ENCODE peak calls at places on chromosome 9, in nine cellular contexts. O is left ventricle myocardium inferior; N is prostate gland; Z is tibial nerve; J is body of pancreas; Y is CD8-positive, alpha-beta T cell; V is upper lobe of right lung; L is CD4-positive, CD25-positive, alpha-beta regulatory T cell; A is mucosa of descending colon. W is an unnamed sample.
A peak's percentile ranks its signal among the peaks of the same experiment; 100 is the strongest.

GRCh38 chr9:21030389-21031035 is 928 bp downstream of the HACD4 start:
- DNase-seq in O (no peak), N (no peak), Z (no peak), J (no peak), Y (no peak), V (no peak), L (peak; percentile 80), A (peak; percentile 6), W (no peak)

GRCh38 chr9:129370770-129371169 is 192.7 kb upstream of the IER5L start:
- DNase-seq in O (no peak), N (no peak), Z (no peak), J (no peak), Y (no peak), V (no peak), L (no peak), A (no peak), W (no peak)

GRCh38 chr9:126471084-126471611 is 142.6 kb upstream of the LMX1B start:
- DNase-seq in O (peak; percentile 67), N (no peak), Z (peak; percentile 64), J (peak; percentile 83), Y (peak; percentile 84), V (peak; percentile 82), L (peak; percentile 93), A (peak; percentile 71), W (peak; percentile 84)

GRCh38 chr9:101027733-101028345 is 688 bp upstream of the PLPPR1 start:
- DNase-seq in O (no peak), N (no peak), Z (no peak), J (no peak), Y (no peak), V (no peak), L (no peak), A (no peak), W (no peak)

GRCh38 chr9:115540091-115540490 is 422.1 kb upstream of the TNC start:
- DNase-seq in O (no peak), N (no peak), Z (no peak), J (no peak), Y (no peak), V (no peak), L (no peak), A (no peak), W (no peak)

GRCh38 chr9:33429256-33430080 is 17.9 kb downstream of the AQP3 start:
- DNase-seq in O (no peak), N (no peak), Z (no peak), J (no peak), Y (no peak), V (no peak), L (no peak), A (no peak), W (no peak)

GRCh38 chr9:124788542-124789217 is 11.7 kb downstream of the OLFML2A start:
- DNase-seq in O (no peak), N (no peak), Z (no peak), J (no peak), Y (no peak), V (peak; percentile 16), L (no peak), A (no peak), W (peak; percentile 4)

GRCh38 chr9:18194316-18194715 is 279.6 kb upstream of the ADAMTSL1 start:
- DNase-seq in O (no peak), N (no peak), Z (no peak), J (no peak), Y (no peak), V (no peak), L (no peak), A (no peak), W (no peak)

GRCh38 chr9:110752766-110753165 is 84.2 kb downstream of the MUSK start:
- DNase-seq in O (no peak), N (peak; percentile 65), Z (no peak), J (no peak), Y (no peak), V (no peak), L (no peak), A (no peak), W (no peak)

GRCh38 chr9:121499427-121500164 is at the start of gene GGTA1:
- DNase-seq in O (peak; percentile 76), N (peak; percentile 34), Z (peak; percentile 35), J (peak; percentile 41), Y (no peak), V (peak; percentile 86), L (no peak), A (peak; percentile 44), W (peak; percentile 80)

GRCh38 chr9:104772707-104773106 is 8.8 kb downstream of the NIPSNAP3B start:
- DNase-seq in O (no peak), N (no peak), Z (no peak), J (peak; percentile 21), Y (no peak), V (no peak), L (no peak), A (no peak), W (no peak)

GRCh38 chr9:132575005-132575609 is 7.3 kb upstream of the BARHL1 start:
- DNase-seq in O (peak; percentile 57), N (peak; percentile 60), Z (no peak), J (peak; percentile 67), Y (peak; percentile 65), V (peak; percentile 80), L (peak; percentile 34), A (peak; percentile 73), W (no peak)

GRCh38 chr9:899440-900184 is 58.1 kb downstream of the DMRT1 start:
- DNase-seq in O (no peak), N (peak; percentile 21), Z (no peak), J (peak; percentile 21), Y (no peak), V (no peak), L (no peak), A (peak; percentile 13), W (no peak)

GRCh38 chr9:109110326-109111014 is 9.3 kb downstream of the TMEM245 start:
- DNase-seq in O (no peak), N (no peak), Z (no peak), J (no peak), Y (no peak), V (no peak), L (peak; percentile 76), A (no peak), W (no peak)

GRCh38 chr9:70352356-70352755 is 62.1 kb downstream of the KLF9 start:
- DNase-seq in O (no peak), N (no peak), Z (no peak), J (no peak), Y (no peak), V (no peak), L (no peak), A (no peak), W (no peak)

GRCh38 chr9:112849363-112849922 is 41.2 kb downstream of the SLC46A2 start:
- DNase-seq in O (no peak), N (no peak), Z (no peak), J (no peak), Y (no peak), V (no peak), L (no peak), A (no peak), W (no peak)
- H3K36me3 ChIP-seq in O (peaks cover 6% of the 10 kb centered on the region), N (no peaks in the 10 kb centered on the region), Z (peaks cover 36% of the 10 kb centered on the region), J (no peaks in the 10 kb centered on the region), Y (peaks cover 3% of the 10 kb centered on the region), V (peaks cover 24% of the 10 kb centered on the region), L (peaks cover 20% of the 10 kb centered on the region), A (no peaks in the 10 kb centered on the region), W (peaks cover 29% of the 10 kb centered on the region)

DNA sequence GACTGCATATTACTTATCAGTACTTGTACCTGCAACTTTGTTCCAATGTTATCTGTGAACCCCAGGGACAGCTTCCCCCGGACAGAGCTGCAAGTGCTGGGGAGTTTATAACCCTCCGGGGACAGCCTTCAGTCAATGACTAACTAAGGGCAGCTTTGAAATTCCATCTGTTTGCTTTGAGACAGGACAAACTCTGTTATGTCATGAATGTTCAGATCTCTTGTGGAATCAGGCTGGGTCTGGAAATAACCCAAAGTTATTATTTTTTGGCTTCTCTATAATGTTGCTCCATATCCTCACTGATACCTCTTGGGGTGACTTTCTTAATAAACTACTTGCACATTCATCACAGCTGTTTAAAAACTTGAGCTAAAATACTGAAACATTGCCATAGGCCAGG is 617.5 kb upstream of the TLE4 start:
- DNase-seq in O (no peak), N (no peak), Z (no peak), J (no peak), Y (no peak), V (no peak), L (no peak), A (no peak), W (no peak)
- H3K9me3 ChIP-seq in O (peaks cover 24% of the 10 kb centered on the region), N (no peaks in the 10 kb centered on the region), Z (no peaks in the 10 kb centered on the region), J (no peaks in the 10 kb centered on the region), Y (no peaks in the 10 kb centered on the region), V (no peaks in the 10 kb centered on the region), L (peaks cover 2% of the 10 kb centered on the region), A (peaks cover 21% of the 10 kb centered on the region), W (no peaks in the 10 kb centered on the region)

DNA sequence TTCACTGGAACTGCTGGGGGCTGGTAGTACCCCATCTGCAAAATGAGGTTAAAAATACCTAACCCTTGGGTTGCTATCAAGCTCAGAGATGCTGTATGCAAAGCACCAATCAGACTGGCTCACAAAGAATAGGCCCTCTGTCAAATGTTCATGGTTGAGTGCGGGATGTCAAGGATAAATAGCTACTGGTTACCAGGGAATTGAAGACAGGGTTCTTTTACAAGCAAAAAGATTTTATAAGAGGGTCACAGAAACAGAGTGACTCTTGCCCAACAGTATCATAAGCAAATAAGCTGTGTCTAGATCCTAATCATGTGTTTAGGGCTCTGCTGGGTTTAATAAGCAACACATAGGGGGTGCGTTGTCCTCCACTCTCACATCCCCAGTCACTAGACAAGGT is 11.9 kb downstream of the SYK start:
- DNase-seq in O (no peak), N (no peak), Z (no peak), J (no peak), Y (no peak), V (no peak), L (no peak), A (no peak), W (no peak)
- H3K4me1 ChIP-seq in O (no peaks in the 10 kb centered on the region), N (no peaks in the 10 kb centered on the region), Z (no peaks in the 10 kb centered on the region), J (peaks cover under 1% of the 10 kb centered on the region), Y (peaks cover 8% of the 10 kb centered on the region), V (peaks cover 14% of the 10 kb centered on the region), L (no peaks in the 10 kb centered on the region), A (no peaks in the 10 kb centered on the region), W (no peaks in the 10 kb centered on the region)

GRCh38 chr9:134728801-134729495 is 87.3 kb downstream of the COL5A1 start:
- DNase-seq in O (no peak), N (no peak), Z (no peak), J (no peak), Y (no peak), V (no peak), L (no peak), A (no peak), W (no peak)
- H3K36me3 ChIP-seq in O (no peaks in the 10 kb centered on the region), N (no peaks in the 10 kb centered on the region), Z (peaks cover 54% of the 10 kb centered on the region), J (no peaks in the 10 kb centered on the region), Y (no peaks in the 10 kb centered on the region), V (peaks cover 3% of the 10 kb centered on the region), L (no peaks in the 10 kb centered on the region), A (no peaks in the 10 kb centered on the region), W (peaks cover 47% of the 10 kb centered on the region)

DNA sequence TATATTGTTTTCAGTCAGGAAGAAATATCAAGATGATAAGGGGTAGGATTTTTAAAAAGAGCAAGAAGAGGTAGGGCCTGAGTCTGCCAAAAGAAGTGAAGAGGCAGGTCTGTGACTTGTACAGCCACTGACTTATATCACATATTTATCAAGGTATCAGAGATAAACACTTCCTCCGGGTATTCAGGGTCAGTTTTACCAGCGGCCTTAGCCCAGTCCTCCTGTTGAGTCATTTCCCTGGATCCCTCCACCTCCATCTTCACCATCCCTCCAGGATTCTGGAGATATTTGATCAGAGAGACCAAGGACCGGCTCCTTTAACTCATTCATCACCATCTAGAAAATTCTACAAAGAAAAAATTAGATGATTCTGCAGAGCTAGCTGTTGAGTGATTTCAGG is 375.7 kb upstream of the TUSC1 start:
- DNase-seq in O (no peak), N (no peak), Z (no peak), J (no peak), Y (no peak), V (no peak), L (no peak), A (no peak), W (no peak)
- H3K9me3 ChIP-seq in O (no peaks in the 10 kb centered on the region), N (no peaks in the 10 kb centered on the region), Z (no peaks in the 10 kb centered on the region), J (no peaks in the 10 kb centered on the region), Y (no peaks in the 10 kb centered on the region), V (no peaks in the 10 kb centered on the region), L (no peaks in the 10 kb centered on the region), A (peaks cover 18% of the 10 kb centered on the region), W (no peaks in the 10 kb centered on the region)

W was measured in tibial artery.